ENCODE peak calls at places on chromosome 19, in six cellular contexts. C, A, F, S, Q and E are unnamed samples.

GRCh38 chr19:53254451-53255341 is at the start of gene ZNF677:
- DNase-seq in A (peak), F (peak), Q (peak), S (peak), C (peak), E (peak)

GRCh38 chr19:2770055-2771013 is 12.7 kb downstream of the SGTA start:
- DNase-seq in A (no peak), F (peak), S (no peak), Q (no peak), C (peak), E (no peak)

GRCh38 chr19:18439025-18439909 is 1.3 kb upstream of the ISYNA1 start:
- DNase-seq in S (peak), Q (no peak), C (no peak), A (no peak), F (no peak), E (no peak)

GRCh38 chr19:28737021-28737525 is 475.9 kb downstream of the UQCRFS1 start:
- DNase-seq in C (no peak), A (peak), F (no peak), Q (no peak), S (peak), E (no peak)

GRCh38 chr19:46571495-46571894 is 29.6 kb upstream of the CALM3 start:
- DNase-seq in F (no peak), C (no peak), Q (peak), A (no peak), S (peak), E (no peak)

GRCh38 chr19:15869109-15869555 is 28.7 kb downstream of the CYP4F2 start:
- DNase-seq in C (peak), Q (peak), S (peak), A (peak), F (no peak), E (no peak)

GRCh38 chr19:28652790-28653189 is 560.2 kb downstream of the UQCRFS1 start:
- DNase-seq in Q (no peak), S (no peak), C (no peak), F (no peak), A (no peak), E (no peak)

GRCh38 chr19:32317045-32317444 is 28.4 kb upstream of the ZNF507 start:
- DNase-seq in S (no peak), C (no peak), Q (no peak), A (no peak), F (no peak), E (no peak)

GRCh38 chr19:36460046-36460445 is 29.3 kb downstream of the ZNF566 start:
- DNase-seq in F (no peak), S (no peak), C (no peak), A (no peak), Q (no peak), E (no peak)

GRCh38 chr19:3834349-3835054 is 34.3 kb downstream of the ZFR2 start:
- DNase-seq in S (no peak), A (no peak), Q (no peak), F (no peak), C (no peak), E (no peak)

GRCh38 chr19:2540646-2541454 is 64.9 kb downstream of the GADD45B start:
- DNase-seq in A (peak), Q (peak), C (peak), S (peak), F (peak), E (no peak)

GRCh38 chr19:3369337-3370213 is 3.2 kb downstream of the NFIC start:
- DNase-seq in A (no peak), S (peak), C (peak), F (peak), Q (no peak), E (no peak)

GRCh38 chr19:44648536-44649370 is 5.0 kb downstream of the PVR start:
- DNase-seq in F (peak), S (no peak), C (no peak), A (no peak), Q (no peak), E (no peak)

GRCh38 chr19:6801397-6802086 is 29.0 kb downstream of the VAV1 start:
- DNase-seq in C (peak), S (peak), F (peak), A (peak), Q (peak), E (peak)

GRCh38 chr19:53156888-53157287 is 2.0 kb downstream of the ZNF347 start:
- DNase-seq in Q (no peak), F (no peak), A (no peak), S (no peak), C (no peak), E (no peak)

GRCh38 chr19:54114340-54114826 is 1.1 kb downstream of the TFPT start:
- DNase-seq in Q (no peak), F (peak), S (peak), A (no peak), C (peak), E (no peak)

GRCh38 chr19:31378404-31378803 is 29.2 kb upstream of the TSHZ3 start:
- DNase-seq in Q (no peak), S (no peak), F (peak), C (peak), A (peak), E (no peak)

GRCh38 chr19:53549354-53549753 is 11.4 kb downstream of the ZNF331 start:
- DNase-seq in C (no peak), A (no peak), F (no peak), Q (no peak), S (no peak), E (no peak)

GRCh38 chr19:2982983-2983350 is 5.6 kb downstream of the TLE6 start:
- DNase-seq in S (peak), C (peak), A (peak), Q (no peak), F (peak), E (peak)

GRCh38 chr19:49801966-49802661 is 11.0 kb downstream of the FUZ start:
- DNase-seq in A (peak), C (peak), Q (peak), F (peak), S (peak), E (peak)

GRCh38 chr19:57165846-57166245 is 1.4 kb downstream of the DUXA start:
- DNase-seq in A (no peak), S (no peak), Q (no peak), F (no peak), C (no peak), E (no peak)

GRCh38 chr19:19866599-19867248 is 1.0 kb downstream of the ZNF253 start:
- DNase-seq in F (no peak), Q (peak), S (peak), C (peak), A (no peak), E (no peak)

GRCh38 chr19:17527326-17527725 is 15.9 kb downstream of the PGLS start:
- DNase-seq in C (no peak), Q (no peak), F (no peak), S (no peak), A (no peak), E (no peak)

GRCh38 chr19:15820646-15821045 is 5.2 kb upstream of the OR10H1 start:
- DNase-seq in C (no peak), F (no peak), A (no peak), S (no peak), Q (no peak), E (no peak)

GRCh38 chr19:50311723-50312635 is 17.2 kb downstream of the KCNC3 start:
- DNase-seq in S (peak), A (no peak), C (no peak), Q (peak), F (no peak), E (no peak)

GRCh38 chr19:55189424-55189823 is 9.3 kb upstream of the SYT5 start:
- DNase-seq in F (peak), Q (no peak), C (peak), S (no peak), A (no peak), E (no peak)

GRCh38 chr19:52662631-52663030 is 24.5 kb upstream of the ZNF83 start:
- DNase-seq in A (no peak), F (no peak), S (no peak), C (no peak), Q (no peak), E (no peak)

GRCh38 chr19:9528757-9529336 is 9.6 kb downstream of the ZNF426 start:
- DNase-seq in Q (no peak), C (no peak), S (no peak), A (no peak), F (no peak), E (no peak)

GRCh38 chr19:18768997-18769891 is 21.9 kb downstream of the COMP start:
- DNase-seq in Q (no peak), C (peak), S (no peak), F (no peak), A (no peak), E (no peak)

GRCh38 chr19:54448037-54448773 is 794 bp upstream of the LENG8 start:
- DNase-seq in F (peak), C (peak), A (peak), Q (peak), S (peak), E (no peak)

GRCh38 chr19:14059652-14060155 is 2.2 kb downstream of the PALM3 start:
- DNase-seq in C (no peak), Q (no peak), A (no peak), S (no peak), F (no peak), E (no peak)

GRCh38 chr19:11059511-11060358 is 29.5 kb upstream of the LDLR start:
- DNase-seq in S (no peak), C (no peak), F (no peak), Q (no peak), A (no peak), E (no peak)
- TF ChIP-seq CTCF in S (no peak), C (no peak), F (no peak), Q (no peak), A (no peak), E (no peak)

GRCh38 chr19:47797996-47798903 is 6.1 kb downstream of the TPRX1 start:
- DNase-seq in C (no peak), S (no peak), F (no peak), A (no peak), Q (no peak), E (no peak)
- TF ChIP-seq CTCF in C (no peak), S (no peak), F (no peak), A (no peak), Q (no peak), E (no peak)

GRCh38 chr19:12990853-12991252 is 4.4 kb upstream of the NFIX start:
- DNase-seq in S (no peak), A (no peak), Q (no peak), F (no peak), C (no peak), E (no peak)

GRCh38 chr19:12994701-12995595 is at the start of gene NFIX:
- DNase-seq in F (peak), S (peak), Q (no peak), A (peak), C (peak), E (no peak)

GRCh38 chr19:12993562-12993961 is 1.7 kb upstream of the NFIX start:
- DNase-seq in A (no peak), C (no peak), S (no peak), Q (no peak), F (no peak), E (no peak)

GRCh38 chr19:12991296-12991695 is 4.0 kb upstream of the NFIX start:
- DNase-seq in Q (no peak), C (no peak), S (no peak), A (no peak), F (no peak), E (no peak)

GRCh38 chr19:12992729-12993128 is 2.5 kb upstream of the NFIX start:
- DNase-seq in F (no peak), S (no peak), A (no peak), C (no peak), Q (no peak), E (no peak)
- TF ChIP-seq CTCF in F (no peak), S (no peak), A (no peak), C (no peak), Q (no peak), E (no peak)

GRCh38 chr19:799076-799881 is 2.0 kb downstream of the PTBP1 start:
- DNase-seq in A (no peak), Q (no peak), S (peak), C (peak), F (no peak), E (no peak)
- TF ChIP-seq CTCF in A (no peak), Q (no peak), S (peak), C (no peak), F (peak), E (no peak)

GRCh38 chr19:51323481-51323891 is 12.0 kb downstream of the IGLON5 start:
- DNase-seq in F (no peak), C (no peak), A (no peak), S (no peak), Q (no peak), E (no peak)
- TF ChIP-seq CTCF in F (no peak), C (no peak), A (no peak), S (no peak), Q (no peak), E (no peak)

GRCh38 chr19:34983786-34984185 is 16.3 kb upstream of the GRAMD1A start:
- DNase-seq in F (no peak), Q (no peak), A (no peak), C (no peak), S (no peak), E (no peak)

GRCh38 chr19:34982275-34982674 is 17.8 kb upstream of the GRAMD1A start:
- DNase-seq in F (no peak), Q (no peak), S (no peak), A (no peak), C (no peak), E (no peak)

GRCh38 chr19:34988119-34988518 is 12.0 kb upstream of the GRAMD1A start:
- DNase-seq in Q (no peak), A (no peak), F (no peak), C (no peak), S (no peak), E (no peak)

GRCh38 chr19:34984287-34984686 is 15.8 kb upstream of the GRAMD1A start:
- DNase-seq in C (no peak), A (no peak), S (no peak), Q (no peak), F (no peak), E (no peak)

DNA sequence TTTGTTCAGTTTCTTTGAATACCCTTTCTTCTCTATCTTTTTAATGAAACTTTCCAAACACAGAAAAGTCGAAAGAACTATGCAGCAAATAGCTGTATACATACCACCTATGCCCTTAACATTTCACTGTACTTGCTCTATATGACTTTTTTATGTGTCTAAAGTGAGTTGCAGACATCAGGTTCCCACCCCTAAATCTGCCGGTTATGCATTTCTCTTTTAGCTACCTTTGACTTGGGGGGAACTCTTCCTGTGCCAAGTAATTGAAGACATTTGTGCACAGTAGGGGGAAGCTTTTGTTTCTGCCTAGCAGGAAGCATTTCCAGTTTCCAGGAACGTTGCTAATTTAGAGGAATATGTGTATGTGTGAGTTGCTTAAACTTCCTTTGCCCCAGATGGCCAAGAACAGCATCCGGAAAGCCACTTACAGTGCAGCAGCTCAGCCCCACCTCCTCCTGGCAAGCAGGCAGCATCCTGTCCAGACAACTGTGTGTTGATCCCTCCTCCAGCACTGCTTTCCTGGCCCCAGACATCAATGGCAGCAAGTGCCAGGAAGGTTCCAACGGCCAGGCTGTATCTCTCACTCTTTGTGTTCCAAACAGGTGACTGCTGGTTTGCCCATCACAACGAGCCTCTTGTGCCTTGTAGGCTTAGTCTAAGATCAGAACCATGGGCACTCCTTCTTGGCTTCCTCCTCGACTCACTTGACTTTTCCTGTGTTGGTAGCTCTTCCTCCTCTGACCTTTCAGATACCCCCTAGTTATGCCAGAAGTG is 14.7 kb upstream of the GRAMD1A start:
- DNase-seq in S (peak), A (no peak), F (peak), Q (peak), C (no peak), E (no peak)
- TF ChIP-seq CTCF in S (peak), A (no peak), F (no peak), Q (no peak), C (no peak), E (no peak)